ENCODE peak calls at places on chromosomes 4 and X, in eight cellular contexts. One of them, this sample, is unnamed.

GRCh38 chrX:129653985-129654651 is 638 bp downstream of the APLN start:
- DNase-seq in HS-5: no peak
- DNase-seq in effector CD4-positive, alpha-beta T cell: no peak
- DNase-seq in glutamatergic neuron: no peak
- DNase-seq in left lobe of liver: peak; percentile 49
- DNase-seq in effector CD8-positive, alpha-beta T cell: no peak
- DNase-seq in mesenchymal stem cell: peak; percentile 28
- DNase-seq in HT1080: no peak
- DNase-seq in this sample: no peak

GRCh38 chr4:150720973-150721518 is 139.1 kb downstream of the MAB21L2 start:
- DNase-seq in HS-5: no peak
- DNase-seq in effector CD4-positive, alpha-beta T cell: no peak
- DNase-seq in glutamatergic neuron: no peak
- DNase-seq in left lobe of liver: no peak
- DNase-seq in effector CD8-positive, alpha-beta T cell: no peak
- DNase-seq in mesenchymal stem cell: no peak
- DNase-seq in HT1080: no peak
- DNase-seq in this sample: no peak

GRCh38 chrX:152819732-152820131 is 10.8 kb downstream of the CETN2 start:
- DNase-seq in HS-5: peak; percentile 43
- DNase-seq in effector CD4-positive, alpha-beta T cell: no peak
- DNase-seq in glutamatergic neuron: no peak
- DNase-seq in left lobe of liver: no peak
- DNase-seq in effector CD8-positive, alpha-beta T cell: no peak
- DNase-seq in mesenchymal stem cell: no peak
- DNase-seq in HT1080: peak; percentile 77
- DNase-seq in this sample: no peak

GRCh38 chrX:17706676-17707075 is 30.6 kb upstream of the SCML1 start:
- DNase-seq in HS-5: peak; percentile 40
- DNase-seq in effector CD4-positive, alpha-beta T cell: no peak
- DNase-seq in glutamatergic neuron: no peak
- DNase-seq in left lobe of liver: no peak
- DNase-seq in effector CD8-positive, alpha-beta T cell: no peak
- DNase-seq in mesenchymal stem cell: peak; percentile 72
- DNase-seq in HT1080: peak; percentile 21
- DNase-seq in this sample: peak; percentile 65

GRCh38 chrX:13868481-13869040 is 51.7 kb upstream of the GPM6B start:
- DNase-seq in HS-5: peak; percentile 49
- DNase-seq in effector CD4-positive, alpha-beta T cell: no peak
- DNase-seq in glutamatergic neuron: no peak
- DNase-seq in left lobe of liver: no peak
- DNase-seq in effector CD8-positive, alpha-beta T cell: no peak
- DNase-seq in mesenchymal stem cell: peak; percentile 70
- DNase-seq in HT1080: no peak
- DNase-seq in this sample: peak; percentile 31

GRCh38 chr4:96473246-96473645 is 633.4 kb downstream of the PDHA2 start:
- DNase-seq in HS-5: no peak
- DNase-seq in effector CD4-positive, alpha-beta T cell: no peak
- DNase-seq in glutamatergic neuron: no peak
- DNase-seq in left lobe of liver: no peak
- DNase-seq in effector CD8-positive, alpha-beta T cell: no peak
- DNase-seq in mesenchymal stem cell: no peak
- DNase-seq in HT1080: no peak
- DNase-seq in this sample: no peak

GRCh38 chr4:80136238-80136637 is 61.1 kb upstream of the PRDM8 start:
- DNase-seq in HS-5: no peak
- DNase-seq in effector CD4-positive, alpha-beta T cell: no peak
- DNase-seq in glutamatergic neuron: no peak
- DNase-seq in left lobe of liver: no peak
- DNase-seq in effector CD8-positive, alpha-beta T cell: no peak
- DNase-seq in mesenchymal stem cell: no peak
- DNase-seq in HT1080: no peak
- DNase-seq in this sample: no peak

GRCh38 chrX:26670521-26670920 is 454.6 kb downstream of the MAGEB5 start:
- DNase-seq in HS-5: no peak
- DNase-seq in effector CD4-positive, alpha-beta T cell: no peak
- DNase-seq in glutamatergic neuron: no peak
- DNase-seq in left lobe of liver: no peak
- DNase-seq in effector CD8-positive, alpha-beta T cell: no peak
- DNase-seq in mesenchymal stem cell: no peak
- DNase-seq in HT1080: no peak
- DNase-seq in this sample: no peak

GRCh38 chr4:138007572-138007971 is 234.6 kb downstream of the SLC7A11 start:
- DNase-seq in HS-5: no peak
- DNase-seq in effector CD4-positive, alpha-beta T cell: no peak
- DNase-seq in glutamatergic neuron: no peak
- DNase-seq in left lobe of liver: no peak
- DNase-seq in effector CD8-positive, alpha-beta T cell: no peak
- DNase-seq in mesenchymal stem cell: peak; percentile 9
- DNase-seq in HT1080: no peak
- DNase-seq in this sample: no peak

GRCh38 chrX:24542756-24543155 is 77.7 kb downstream of the PDK3 start:
- DNase-seq in HS-5: no peak
- DNase-seq in effector CD4-positive, alpha-beta T cell: no peak
- DNase-seq in glutamatergic neuron: no peak
- DNase-seq in left lobe of liver: no peak
- DNase-seq in effector CD8-positive, alpha-beta T cell: no peak
- DNase-seq in mesenchymal stem cell: no peak
- DNase-seq in HT1080: no peak
- DNase-seq in this sample: no peak

GRCh38 chr4:147340111-147340510 is 140.8 kb upstream of the EDNRA start:
- DNase-seq in HS-5: no peak
- DNase-seq in effector CD4-positive, alpha-beta T cell: no peak
- DNase-seq in glutamatergic neuron: no peak
- DNase-seq in left lobe of liver: no peak
- DNase-seq in effector CD8-positive, alpha-beta T cell: no peak
- DNase-seq in mesenchymal stem cell: peak; percentile 80
- DNase-seq in HT1080: peak; percentile 89
- DNase-seq in this sample: no peak

GRCh38 chrX:107448625-107449468 is 605 bp upstream of the FRMPD3 start:
- DNase-seq in HS-5: no peak
- DNase-seq in effector CD4-positive, alpha-beta T cell: no peak
- DNase-seq in glutamatergic neuron: peak; percentile 51
- DNase-seq in left lobe of liver: no peak
- DNase-seq in effector CD8-positive, alpha-beta T cell: no peak
- DNase-seq in mesenchymal stem cell: no peak
- DNase-seq in HT1080: no peak
- DNase-seq in this sample: no peak

GRCh38 chrX:9942086-9942485 is 25.1 kb upstream of the CLDN34 start:
- DNase-seq in HS-5: no peak
- DNase-seq in effector CD4-positive, alpha-beta T cell: no peak
- DNase-seq in glutamatergic neuron: no peak
- DNase-seq in left lobe of liver: no peak
- DNase-seq in effector CD8-positive, alpha-beta T cell: no peak
- DNase-seq in mesenchymal stem cell: no peak
- DNase-seq in HT1080: no peak
- DNase-seq in this sample: no peak

GRCh38 chr4:113474017-113474416 is 287.5 kb downstream of the CAMK2D start:
- DNase-seq in HS-5: peak; percentile 69
- DNase-seq in effector CD4-positive, alpha-beta T cell: no peak
- DNase-seq in glutamatergic neuron: no peak
- DNase-seq in left lobe of liver: no peak
- DNase-seq in effector CD8-positive, alpha-beta T cell: no peak
- DNase-seq in mesenchymal stem cell: peak; percentile 71
- DNase-seq in HT1080: peak; percentile 68
- DNase-seq in this sample: peak; percentile 89

GRCh38 chrX:108036298-108036973 is 8.4 kb upstream of the VSIG1 start:
- DNase-seq in HS-5: peak; percentile 61
- DNase-seq in effector CD4-positive, alpha-beta T cell: no peak
- DNase-seq in glutamatergic neuron: no peak
- DNase-seq in left lobe of liver: no peak
- DNase-seq in effector CD8-positive, alpha-beta T cell: no peak
- DNase-seq in mesenchymal stem cell: peak; percentile 68
- DNase-seq in HT1080: peak; percentile 90
- DNase-seq in this sample: peak; percentile 40

GRCh38 chrX:41429592-41429991 is 17.6 kb upstream of the NYX start:
- DNase-seq in HS-5: no peak
- DNase-seq in effector CD4-positive, alpha-beta T cell: no peak
- DNase-seq in glutamatergic neuron: no peak
- DNase-seq in left lobe of liver: no peak
- DNase-seq in effector CD8-positive, alpha-beta T cell: no peak
- DNase-seq in mesenchymal stem cell: no peak
- DNase-seq in HT1080: no peak
- DNase-seq in this sample: no peak

GRCh38 chrX:17361620-17362019 is 13.4 kb upstream of the NHS start:
- DNase-seq in HS-5: no peak
- DNase-seq in effector CD4-positive, alpha-beta T cell: no peak
- DNase-seq in glutamatergic neuron: peak; percentile 49
- DNase-seq in left lobe of liver: no peak
- DNase-seq in effector CD8-positive, alpha-beta T cell: no peak
- DNase-seq in mesenchymal stem cell: no peak
- DNase-seq in HT1080: no peak
- DNase-seq in this sample: no peak

GRCh38 chr4:5883916-5884315 is 9.0 kb downstream of the CRMP1 start:
- DNase-seq in HS-5: no peak
- DNase-seq in effector CD4-positive, alpha-beta T cell: no peak
- DNase-seq in glutamatergic neuron: no peak
- DNase-seq in left lobe of liver: no peak
- DNase-seq in effector CD8-positive, alpha-beta T cell: no peak
- DNase-seq in mesenchymal stem cell: peak; percentile 19
- DNase-seq in HT1080: no peak
- DNase-seq in this sample: no peak

GRCh38 chr4:13944095-13944501 is 316.6 kb upstream of the BOD1L1 start:
- DNase-seq in HS-5: no peak
- DNase-seq in effector CD4-positive, alpha-beta T cell: no peak
- DNase-seq in glutamatergic neuron: no peak
- DNase-seq in left lobe of liver: peak; percentile 56
- DNase-seq in effector CD8-positive, alpha-beta T cell: no peak
- DNase-seq in mesenchymal stem cell: no peak
- DNase-seq in HT1080: no peak
- DNase-seq in this sample: no peak

GRCh38 chr4:2790583-2791517 is 2.0 kb upstream of the SH3BP2 start:
- DNase-seq in HS-5: no peak
- DNase-seq in effector CD4-positive, alpha-beta T cell: no peak
- DNase-seq in glutamatergic neuron: peak; percentile 23
- DNase-seq in left lobe of liver: peak; percentile 93
- DNase-seq in effector CD8-positive, alpha-beta T cell: no peak
- DNase-seq in mesenchymal stem cell: no peak
- DNase-seq in HT1080: no peak
- DNase-seq in this sample: no peak

GRCh38 chrX:47232197-47232802 is 509 bp upstream of the USP11 start:
- DNase-seq in HS-5: no peak
- DNase-seq in effector CD4-positive, alpha-beta T cell: no peak
- DNase-seq in glutamatergic neuron: no peak
- DNase-seq in left lobe of liver: no peak
- DNase-seq in effector CD8-positive, alpha-beta T cell: no peak
- DNase-seq in mesenchymal stem cell: no peak
- DNase-seq in HT1080: no peak
- DNase-seq in this sample: no peak

GRCh38 chr4:131613824-131614216 is 1535.3 kb upstream of the PCDH10 start:
- DNase-seq in HS-5: no peak
- DNase-seq in effector CD4-positive, alpha-beta T cell: no peak
- DNase-seq in glutamatergic neuron: no peak
- DNase-seq in left lobe of liver: no peak
- DNase-seq in effector CD8-positive, alpha-beta T cell: no peak
- DNase-seq in mesenchymal stem cell: peak; percentile 2
- DNase-seq in HT1080: no peak
- DNase-seq in this sample: no peak

GRCh38 chr4:84814100-84814750 is 152.3 kb downstream of the WDFY3 start:
- DNase-seq in HS-5: no peak
- DNase-seq in effector CD4-positive, alpha-beta T cell: no peak
- DNase-seq in glutamatergic neuron: peak; percentile 43
- DNase-seq in left lobe of liver: no peak
- DNase-seq in effector CD8-positive, alpha-beta T cell: no peak
- DNase-seq in mesenchymal stem cell: peak; percentile 89
- DNase-seq in HT1080: peak; percentile 84
- DNase-seq in this sample: peak; percentile 51

GRCh38 chrX:15056044-15056443 is 182.8 kb downstream of the MOSPD2 start:
- DNase-seq in HS-5: peak; percentile 13
- DNase-seq in effector CD4-positive, alpha-beta T cell: no peak
- DNase-seq in glutamatergic neuron: no peak
- DNase-seq in left lobe of liver: no peak
- DNase-seq in effector CD8-positive, alpha-beta T cell: no peak
- DNase-seq in mesenchymal stem cell: no peak
- DNase-seq in HT1080: peak; percentile 24
- DNase-seq in this sample: no peak

GRCh38 chr4:76898949-76899640 is 1.2 kb upstream of the SOWAHB start:
- DNase-seq in HS-5: no peak
- DNase-seq in effector CD4-positive, alpha-beta T cell: no peak
- DNase-seq in glutamatergic neuron: no peak
- DNase-seq in left lobe of liver: no peak
- DNase-seq in effector CD8-positive, alpha-beta T cell: no peak
- DNase-seq in mesenchymal stem cell: no peak
- DNase-seq in HT1080: no peak
- DNase-seq in this sample: no peak

GRCh38 chr4:154349829-154350228 is 141.8 kb downstream of the DCHS2 start:
- DNase-seq in HS-5: no peak
- DNase-seq in effector CD4-positive, alpha-beta T cell: no peak
- DNase-seq in glutamatergic neuron: no peak
- DNase-seq in left lobe of liver: no peak
- DNase-seq in effector CD8-positive, alpha-beta T cell: no peak
- DNase-seq in mesenchymal stem cell: peak; percentile 29
- DNase-seq in HT1080: peak; percentile 18
- DNase-seq in this sample: no peak

GRCh38 chr4:80058740-80059139 is 14.3 kb downstream of the ANTXR2 start:
- DNase-seq in HS-5: no peak
- DNase-seq in effector CD4-positive, alpha-beta T cell: peak; percentile 40
- DNase-seq in glutamatergic neuron: no peak
- DNase-seq in left lobe of liver: no peak
- DNase-seq in effector CD8-positive, alpha-beta T cell: peak; percentile 2
- DNase-seq in mesenchymal stem cell: peak; percentile 69
- DNase-seq in HT1080: peak; percentile 26
- DNase-seq in this sample: no peak

GRCh38 chr4:13476915-13477314 is 7.2 kb downstream of the RAB28 start:
- DNase-seq in HS-5: no peak
- DNase-seq in effector CD4-positive, alpha-beta T cell: no peak
- DNase-seq in glutamatergic neuron: no peak
- DNase-seq in left lobe of liver: no peak
- DNase-seq in effector CD8-positive, alpha-beta T cell: no peak
- DNase-seq in mesenchymal stem cell: peak; percentile 93
- DNase-seq in HT1080: peak; percentile 12
- DNase-seq in this sample: peak; percentile 88

GRCh38 chrX:48751343-48751742 is 10.2 kb upstream of the GLOD5 start:
- DNase-seq in HS-5: no peak
- DNase-seq in effector CD4-positive, alpha-beta T cell: no peak
- DNase-seq in glutamatergic neuron: no peak
- DNase-seq in left lobe of liver: no peak
- DNase-seq in effector CD8-positive, alpha-beta T cell: no peak
- DNase-seq in mesenchymal stem cell: no peak
- DNase-seq in HT1080: no peak
- DNase-seq in this sample: no peak

GRCh38 chr4:27248829-27249228 is 388.2 kb downstream of the STIM2 start:
- DNase-seq in HS-5: no peak
- DNase-seq in effector CD4-positive, alpha-beta T cell: no peak
- DNase-seq in glutamatergic neuron: no peak
- DNase-seq in left lobe of liver: no peak
- DNase-seq in effector CD8-positive, alpha-beta T cell: no peak
- DNase-seq in mesenchymal stem cell: no peak
- DNase-seq in HT1080: no peak
- DNase-seq in this sample: no peak

GRCh38 chr4:100823066-100823992 is 305.5 kb upstream of the EMCN start:
- DNase-seq in HS-5: peak; percentile 30
- DNase-seq in effector CD4-positive, alpha-beta T cell: no peak
- DNase-seq in glutamatergic neuron: no peak
- DNase-seq in left lobe of liver: no peak
- DNase-seq in effector CD8-positive, alpha-beta T cell: no peak
- DNase-seq in mesenchymal stem cell: no peak
- DNase-seq in HT1080: peak; percentile 87
- DNase-seq in this sample: no peak

GRCh38 chr4:67809502-67809901 is 55.3 kb upstream of the GNRHR start:
- DNase-seq in HS-5: no peak
- DNase-seq in effector CD4-positive, alpha-beta T cell: no peak
- DNase-seq in glutamatergic neuron: peak; percentile 31
- DNase-seq in left lobe of liver: no peak
- DNase-seq in effector CD8-positive, alpha-beta T cell: no peak
- DNase-seq in mesenchymal stem cell: no peak
- DNase-seq in HT1080: no peak
- DNase-seq in this sample: no peak

GRCh38 chr4:30380404-30380998 is 339.7 kb upstream of the PCDH7 start:
- DNase-seq in HS-5: peak; percentile 39
- DNase-seq in effector CD4-positive, alpha-beta T cell: no peak
- DNase-seq in glutamatergic neuron: peak; percentile 70
- DNase-seq in left lobe of liver: no peak
- DNase-seq in effector CD8-positive, alpha-beta T cell: no peak
- DNase-seq in mesenchymal stem cell: peak; percentile 78
- DNase-seq in HT1080: peak; percentile 68
- DNase-seq in this sample: no peak

GRCh38 chrX:101931104-101931493 is 728 bp downstream of the ZMAT1 start:
- DNase-seq in HS-5: no peak
- DNase-seq in effector CD4-positive, alpha-beta T cell: no peak
- DNase-seq in glutamatergic neuron: no peak
- DNase-seq in left lobe of liver: no peak
- DNase-seq in effector CD8-positive, alpha-beta T cell: no peak
- DNase-seq in mesenchymal stem cell: no peak
- DNase-seq in HT1080: peak; percentile 1
- DNase-seq in this sample: no peak